ENCODE peak calls at places on chromosomes 6 and 20, in nine cellular contexts. J, Q, E, R, H, T, O, S and N are unnamed samples.

GRCh38 chr6:56241106-56241812 is 6.1 kb downstream of the COL21A1 start:
- DNase-seq in J (no peak), Q (no peak), E (no peak), R (no peak), H (no peak), T (no peak), O (no peak), S (no peak), N (no peak)

GRCh38 chr6:125956506-125957390 is at the start of gene HINT3:
- DNase-seq in J (peak; percentile 88), Q (peak; percentile 98), E (peak; percentile 98), R (peak; percentile 98), H (peak; percentile 96), T (peak; percentile 99), O (peak; percentile 95), S (peak; percentile 95), N (peak; percentile 98)

GRCh38 chr6:389622-390021 is 1.9 kb upstream of the IRF4 start:
- DNase-seq in J (no peak), Q (no peak), E (no peak), R (no peak), H (peak; percentile 48), T (no peak), O (no peak), S (no peak), N (no peak)

GRCh38 chr20:4637081-4637797 is 84.5 kb upstream of the PRND start:
- DNase-seq in J (no peak), Q (no peak), E (peak; percentile 6), R (no peak), H (no peak), T (no peak), O (no peak), S (no peak), N (peak; percentile 11)

GRCh38 chr6:31636698-31637596 is 15.5 kb downstream of the BAG6 start:
- DNase-seq in J (no peak), Q (no peak), E (no peak), R (no peak), H (no peak), T (no peak), O (no peak), S (no peak), N (no peak)

GRCh38 chr20:46994341-46994740 is 99.7 kb downstream of the EYA2 start:
- DNase-seq in J (peak; percentile 42), Q (no peak), E (no peak), R (no peak), H (peak; percentile 74), T (peak; percentile 23), O (no peak), S (no peak), N (peak; percentile 17)

GRCh38 chr6:42915737-42916136 is at the start of gene PTCRA:
- DNase-seq in J (no peak), Q (no peak), E (no peak), R (no peak), H (no peak), T (no peak), O (no peak), S (no peak), N (no peak)

GRCh38 chr20:45359406-45360148 is 3.4 kb upstream of the SYS1 start:
- DNase-seq in J (no peak), Q (no peak), E (no peak), R (peak; percentile 71), H (no peak), T (no peak), O (no peak), S (peak; percentile 49), N (peak; percentile 76)

GRCh38 chr6:146028835-146029572 is at the start of gene GRM1:
- DNase-seq in J (no peak), Q (no peak), E (no peak), R (no peak), H (no peak), T (no peak), O (no peak), S (no peak), N (no peak)

GRCh38 chr6:42120895-42121865 is 21.2 kb downstream of the C6orf132 start:
- DNase-seq in J (no peak), Q (no peak), E (no peak), R (no peak), H (no peak), T (no peak), O (peak; percentile 95), S (no peak), N (no peak)

GRCh38 chr6:16470502-16471221 is 232.3 kb downstream of the GMPR start:
- DNase-seq in J (no peak), Q (no peak), E (no peak), R (no peak), H (no peak), T (no peak), O (no peak), S (peak; percentile 13), N (no peak)

GRCh38 chr6:118697554-118697953 is 46.2 kb upstream of the CEP85L start:
- DNase-seq in J (no peak), Q (no peak), E (no peak), R (no peak), H (no peak), T (no peak), O (no peak), S (no peak), N (no peak)

GRCh38 chr20:64065062-64065972 is 2.3 kb downstream of the TCEA2 start:
- DNase-seq in J (no peak), Q (no peak), E (no peak), R (no peak), H (peak; percentile 32), T (no peak), O (no peak), S (no peak), N (no peak)